ENCODE peak calls at places on chromosomes 2 and 18, in ten cellular contexts. One of them, this sample, is unnamed.

GRCh38 chr2:197708331-197708730 is 3.2 kb downstream of the MARS2 start:
- DNase-seq in tibial artery: no peak
- DNase-seq in heart right ventricle: no peak
- DNase-seq in foreskin fibroblast: peak
- DNase-seq in heart left ventricle: no peak
- DNase-seq in HFF-Myc: no peak
- DNase-seq in neural progenitor cell: no peak
- DNase-seq in cardiac fibroblast: peak
- DNase-seq in A549: no peak
- DNase-seq in lower leg skin: no peak
- DNase-seq in this sample: no peak

GRCh38 chr2:200252661-200253067 is 53.8 kb upstream of the SPATS2L start:
- DNase-seq in tibial artery: peak
- DNase-seq in heart right ventricle: peak
- DNase-seq in foreskin fibroblast: peak
- DNase-seq in heart left ventricle: no peak
- DNase-seq in HFF-Myc: no peak
- DNase-seq in neural progenitor cell: no peak
- DNase-seq in cardiac fibroblast: peak
- DNase-seq in A549: no peak
- DNase-seq in lower leg skin: peak
- DNase-seq in this sample: no peak

GRCh38 chr2:173898178-173898668 is 67.0 kb downstream of the SP3 start:
- DNase-seq in tibial artery: no peak
- DNase-seq in heart right ventricle: no peak
- DNase-seq in foreskin fibroblast: no peak
- DNase-seq in heart left ventricle: no peak
- DNase-seq in HFF-Myc: no peak
- DNase-seq in neural progenitor cell: no peak
- DNase-seq in cardiac fibroblast: peak
- DNase-seq in A549: no peak
- DNase-seq in lower leg skin: no peak
- DNase-seq in this sample: no peak

GRCh38 chr2:32947484-32948143 is 861 bp downstream of the LTBP1 start:
- DNase-seq in tibial artery: no peak
- DNase-seq in heart right ventricle: peak
- DNase-seq in foreskin fibroblast: peak
- DNase-seq in heart left ventricle: peak
- DNase-seq in HFF-Myc: no peak
- DNase-seq in neural progenitor cell: peak
- DNase-seq in cardiac fibroblast: peak
- DNase-seq in A549: peak
- DNase-seq in lower leg skin: no peak
- DNase-seq in this sample: no peak

GRCh38 chr2:75100691-75101236 is 98.6 kb downstream of the TACR1 start:
- DNase-seq in tibial artery: no peak
- DNase-seq in heart right ventricle: no peak
- DNase-seq in foreskin fibroblast: no peak
- DNase-seq in heart left ventricle: no peak
- DNase-seq in HFF-Myc: no peak
- DNase-seq in neural progenitor cell: no peak
- DNase-seq in cardiac fibroblast: peak
- DNase-seq in A549: no peak
- DNase-seq in lower leg skin: no peak
- DNase-seq in this sample: no peak

GRCh38 chr2:159224061-159224813 is 62.3 kb downstream of the WDSUB1 start:
- DNase-seq in tibial artery: no peak
- DNase-seq in heart right ventricle: no peak
- DNase-seq in foreskin fibroblast: no peak
- DNase-seq in heart left ventricle: no peak
- DNase-seq in HFF-Myc: no peak
- DNase-seq in neural progenitor cell: no peak
- DNase-seq in cardiac fibroblast: no peak
- DNase-seq in A549: no peak
- DNase-seq in lower leg skin: no peak
- DNase-seq in this sample: no peak

GRCh38 chr2:217086038-217086522 is 226.2 kb upstream of the TNP1 start:
- DNase-seq in tibial artery: no peak
- DNase-seq in heart right ventricle: no peak
- DNase-seq in foreskin fibroblast: peak
- DNase-seq in heart left ventricle: peak
- DNase-seq in HFF-Myc: no peak
- DNase-seq in neural progenitor cell: no peak
- DNase-seq in cardiac fibroblast: peak
- DNase-seq in A549: no peak
- DNase-seq in lower leg skin: no peak
- DNase-seq in this sample: no peak

GRCh38 chr2:189555243-189555642 is 25.3 kb downstream of the SLC40A1 start:
- DNase-seq in tibial artery: no peak
- DNase-seq in heart right ventricle: no peak
- DNase-seq in foreskin fibroblast: peak
- DNase-seq in heart left ventricle: no peak
- DNase-seq in HFF-Myc: no peak
- DNase-seq in neural progenitor cell: no peak
- DNase-seq in cardiac fibroblast: no peak
- DNase-seq in A549: no peak
- DNase-seq in lower leg skin: no peak
- DNase-seq in this sample: no peak

GRCh38 chr2:72112981-72113846 is 34.4 kb downstream of the CYP26B1 start:
- DNase-seq in tibial artery: no peak
- DNase-seq in heart right ventricle: no peak
- DNase-seq in foreskin fibroblast: peak
- DNase-seq in heart left ventricle: no peak
- DNase-seq in HFF-Myc: no peak
- DNase-seq in neural progenitor cell: no peak
- DNase-seq in cardiac fibroblast: no peak
- DNase-seq in A549: no peak
- DNase-seq in lower leg skin: peak
- DNase-seq in this sample: no peak

GRCh38 chr2:232336956-232337700 is 41.4 kb upstream of the ALPP start:
- DNase-seq in tibial artery: peak
- DNase-seq in heart right ventricle: no peak
- DNase-seq in foreskin fibroblast: no peak
- DNase-seq in heart left ventricle: no peak
- DNase-seq in HFF-Myc: no peak
- DNase-seq in neural progenitor cell: no peak
- DNase-seq in cardiac fibroblast: no peak
- DNase-seq in A549: no peak
- DNase-seq in lower leg skin: no peak
- DNase-seq in this sample: peak

GRCh38 chr18:49784427-49785185 is 28.7 kb downstream of the ACAA2 start:
- DNase-seq in tibial artery: no peak
- DNase-seq in heart right ventricle: no peak
- DNase-seq in foreskin fibroblast: peak
- DNase-seq in heart left ventricle: no peak
- DNase-seq in HFF-Myc: no peak
- DNase-seq in neural progenitor cell: no peak
- DNase-seq in cardiac fibroblast: peak
- DNase-seq in A549: no peak
- DNase-seq in lower leg skin: no peak
- DNase-seq in this sample: no peak

GRCh38 chr18:49786019-49786720 is 27.2 kb downstream of the ACAA2 start:
- DNase-seq in tibial artery: no peak
- DNase-seq in heart right ventricle: no peak
- DNase-seq in foreskin fibroblast: no peak
- DNase-seq in heart left ventricle: no peak
- DNase-seq in HFF-Myc: no peak
- DNase-seq in neural progenitor cell: no peak
- DNase-seq in cardiac fibroblast: no peak
- DNase-seq in A549: no peak
- DNase-seq in lower leg skin: no peak
- DNase-seq in this sample: no peak

GRCh38 chr18:49788327-49788908 is 24.9 kb downstream of the ACAA2 start:
- DNase-seq in tibial artery: no peak
- DNase-seq in heart right ventricle: no peak
- DNase-seq in foreskin fibroblast: peak
- DNase-seq in heart left ventricle: no peak
- DNase-seq in HFF-Myc: no peak
- DNase-seq in neural progenitor cell: no peak
- DNase-seq in cardiac fibroblast: peak
- DNase-seq in A549: no peak
- DNase-seq in lower leg skin: no peak
- DNase-seq in this sample: no peak
- H3K4me3 ChIP-seq in tibial artery: no peak
- H3K4me3 ChIP-seq in heart right ventricle: no peak
- H3K4me3 ChIP-seq in foreskin fibroblast: no peak
- H3K4me3 ChIP-seq in heart left ventricle: no peak
- H3K4me3 ChIP-seq in HFF-Myc: no peak
- H3K4me3 ChIP-seq in neural progenitor cell: no peak
- H3K4me3 ChIP-seq in cardiac fibroblast: no peak
- H3K4me3 ChIP-seq in A549: no peak
- H3K4me3 ChIP-seq in lower leg skin: no peak
- H3K4me3 ChIP-seq in this sample: no peak

DNA sequence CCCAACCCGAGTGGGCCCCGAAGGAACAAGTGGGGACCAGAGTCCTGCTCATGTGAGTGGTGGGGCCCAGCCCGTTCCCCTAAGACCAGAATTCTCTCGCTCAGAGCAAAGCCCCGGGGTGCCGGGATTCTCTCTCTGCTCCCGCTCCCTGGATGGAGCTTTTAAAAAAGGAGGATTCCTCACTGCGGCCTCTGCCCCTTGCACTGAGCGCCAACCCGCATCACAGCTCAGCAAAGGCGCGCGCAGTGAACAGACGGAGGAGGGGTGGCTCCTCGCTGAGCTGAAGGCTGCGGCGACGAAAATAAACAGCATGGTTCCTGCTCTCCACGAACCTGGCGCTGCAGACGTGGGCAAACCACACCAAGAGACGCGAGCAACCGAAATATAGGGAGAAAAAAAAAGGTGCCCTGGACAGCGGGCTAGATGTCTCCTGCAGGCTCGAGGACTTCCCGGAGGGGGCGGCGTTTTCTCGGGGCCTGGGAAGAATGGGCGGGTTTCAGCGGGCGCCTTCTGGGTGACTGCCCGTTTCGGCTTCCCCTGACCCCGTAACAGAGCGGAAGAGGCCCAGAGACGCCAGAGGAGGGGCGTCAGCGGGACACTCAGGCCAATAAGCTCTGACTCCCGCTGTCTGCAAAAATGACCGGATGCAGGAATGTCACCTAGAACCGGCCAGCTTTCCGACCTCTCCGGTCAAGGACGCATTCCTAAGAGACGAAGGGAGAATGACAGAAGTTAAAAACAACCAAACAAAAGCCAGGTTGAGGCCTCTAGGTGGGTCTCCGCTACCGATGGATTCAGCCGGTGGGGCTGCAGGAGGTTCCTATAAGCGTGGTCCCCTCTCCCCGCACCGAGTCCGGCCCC is 819 bp upstream of the KLF11 start:
- DNase-seq in tibial artery: peak
- DNase-seq in heart right ventricle: peak
- DNase-seq in foreskin fibroblast: peak
- DNase-seq in heart left ventricle: peak
- DNase-seq in HFF-Myc: no peak
- DNase-seq in neural progenitor cell: peak
- DNase-seq in cardiac fibroblast: peak
- DNase-seq in A549: no peak
- DNase-seq in lower leg skin: peak
- DNase-seq in this sample: no peak
- H3K4me3 ChIP-seq in tibial artery: peak
- H3K4me3 ChIP-seq in heart right ventricle: peak
- H3K4me3 ChIP-seq in foreskin fibroblast: peak
- H3K4me3 ChIP-seq in heart left ventricle: peak
- H3K4me3 ChIP-seq in HFF-Myc: peak
- H3K4me3 ChIP-seq in neural progenitor cell: peak
- H3K4me3 ChIP-seq in cardiac fibroblast: peak
- H3K4me3 ChIP-seq in A549: peak
- H3K4me3 ChIP-seq in lower leg skin: peak
- H3K4me3 ChIP-seq in this sample: peak

DNA sequence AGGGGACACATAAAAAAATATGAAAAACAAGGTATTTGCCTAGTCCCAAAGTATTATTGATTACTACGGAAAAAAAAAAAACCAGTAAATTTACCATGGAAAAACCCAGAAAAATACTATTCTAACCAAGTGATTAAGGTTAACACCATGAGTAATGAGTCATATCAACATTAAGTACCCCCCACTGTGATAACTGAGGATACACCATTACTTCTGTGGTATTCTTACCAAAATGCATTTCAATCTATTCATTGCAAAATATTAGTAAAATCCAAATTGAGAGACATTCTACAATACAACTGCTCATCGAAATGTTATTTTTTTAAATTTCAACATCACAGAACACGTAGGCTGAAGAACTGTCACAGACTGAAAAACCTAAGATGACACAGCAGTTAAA is 669.8 kb downstream of the ZEB2 start:
- DNase-seq in tibial artery: no peak
- DNase-seq in heart right ventricle: no peak
- DNase-seq in foreskin fibroblast: no peak
- DNase-seq in heart left ventricle: no peak
- DNase-seq in HFF-Myc: no peak
- DNase-seq in neural progenitor cell: no peak
- DNase-seq in cardiac fibroblast: no peak
- DNase-seq in A549: no peak
- DNase-seq in lower leg skin: no peak
- DNase-seq in this sample: no peak
- H3K4me3 ChIP-seq in tibial artery: no peak
- H3K4me3 ChIP-seq in heart right ventricle: no peak
- H3K4me3 ChIP-seq in foreskin fibroblast: no peak
- H3K4me3 ChIP-seq in heart left ventricle: no peak
- H3K4me3 ChIP-seq in HFF-Myc: no peak
- H3K4me3 ChIP-seq in neural progenitor cell: no peak
- H3K4me3 ChIP-seq in cardiac fibroblast: no peak
- H3K4me3 ChIP-seq in A549: no peak
- H3K4me3 ChIP-seq in lower leg skin: no peak
- H3K4me3 ChIP-seq in this sample: no peak

GRCh38 chr2:85394976-85395375 is 15.2 kb downstream of the CAPG start:
- DNase-seq in tibial artery: no peak
- DNase-seq in heart right ventricle: no peak
- DNase-seq in foreskin fibroblast: no peak
- DNase-seq in heart left ventricle: no peak
- DNase-seq in HFF-Myc: no peak
- DNase-seq in neural progenitor cell: no peak
- DNase-seq in cardiac fibroblast: no peak
- DNase-seq in A549: no peak
- DNase-seq in lower leg skin: no peak
- DNase-seq in this sample: no peak
- H3K4me3 ChIP-seq in tibial artery: no peak
- H3K4me3 ChIP-seq in heart right ventricle: no peak
- H3K4me3 ChIP-seq in foreskin fibroblast: no peak
- H3K4me3 ChIP-seq in heart left ventricle: no peak
- H3K4me3 ChIP-seq in HFF-Myc: no peak
- H3K4me3 ChIP-seq in neural progenitor cell: no peak
- H3K4me3 ChIP-seq in cardiac fibroblast: no peak
- H3K4me3 ChIP-seq in A549: no peak
- H3K4me3 ChIP-seq in lower leg skin: no peak
- H3K4me3 ChIP-seq in this sample: no peak

This sample was measured in dorsolateral prefrontal cortex.